ENCODE peak calls at places on chromosomes 3 and 15, in nine cellular contexts. Y is pons; F is occipital lobe; J is NCI-H526 treated with DMSO at 0.1 percent for 48 hours; S is SW480; C is NCI-H774; K is astrocyte of the hippocampus; W is NAMALWA; U is activated CD4-positive, CD25-positive, alpha-beta regulatory T cell treated with anti-CD3 and anti-CD28 coated beads, Interleukin-2, amount 50 U/mL, for 72 hours. D is an unnamed sample.

GRCh38 chr3:197353867-197354180 is 55.4 kb upstream of the DLG1 start:
- DNase-seq in W (no peak), J (no peak), Y (no peak), U (no peak), S (no peak), F (no peak), C (no peak), K (peak; percentile 86), D (no peak)

GRCh38 chr3:196634851-196635250 is 4.6 kb upstream of the NRROS start:
- DNase-seq in J (no peak), U (no peak), K (no peak), S (no peak), F (no peak), W (no peak), C (no peak), Y (no peak), D (no peak)

GRCh38 chr15:51884517-51885236 is 55.2 kb downstream of the TMOD3 start:
- DNase-seq in F (no peak), S (no peak), Y (no peak), W (no peak), U (no peak), J (no peak), K (peak; percentile 37), C (no peak), D (no peak)

GRCh38 chr3:39144095-39144747 is 9.2 kb downstream of the CSRNP1 start:
- DNase-seq in S (no peak), U (no peak), Y (no peak), C (no peak), J (no peak), F (no peak), W (no peak), K (no peak), D (no peak)

GRCh38 chr3:8443829-8444791 is 57.5 kb upstream of the LMCD1 start:
- DNase-seq in J (peak; percentile 80), S (peak; percentile 92), F (no peak), Y (peak; percentile 86), C (peak; percentile 90), K (peak; percentile 99), W (no peak), U (no peak), D (no peak)

GRCh38 chr3:60707452-60708020 is 543.7 kb downstream of the FHIT start:
- DNase-seq in W (no peak), U (no peak), J (no peak), F (no peak), K (no peak), Y (no peak), S (no peak), C (no peak), D (no peak)

GRCh38 chr3:10187944-10188343 is 23.2 kb downstream of the IRAK2 start:
- DNase-seq in C (no peak), W (no peak), Y (no peak), J (no peak), K (no peak), S (no peak), F (no peak), U (no peak), D (no peak)

GRCh38 chr15:35293353-35294130 is 208.4 kb upstream of the NANOGP8 start:
- DNase-seq in U (no peak), J (no peak), W (no peak), F (no peak), C (no peak), K (peak; percentile 64), Y (no peak), S (peak; percentile 85), D (no peak)

GRCh38 chr15:92061511-92062200 is 208.1 kb downstream of the SLCO3A1 start:
- DNase-seq in J (no peak), S (no peak), Y (no peak), K (no peak), C (no peak), W (no peak), F (no peak), U (no peak), D (no peak)

GRCh38 chr15:53917109-53917508 is 61.1 kb upstream of the UNC13C start:
- DNase-seq in F (no peak), C (no peak), W (no peak), Y (no peak), J (no peak), S (no peak), K (no peak), U (no peak), D (no peak)

GRCh38 chr3:191236635-191237034 is 37.6 kb downstream of the OSTN start:
- DNase-seq in K (peak; percentile 26), J (no peak), U (no peak), C (no peak), F (no peak), W (no peak), S (no peak), Y (no peak), D (no peak)

D was measured in Kasumi-1.